ENCODE peak calls at places on chromosomes 12 and 14, in eight cellular contexts. E, I, P, C, D, A, S and B are unnamed samples.

GRCh38 chr14:101193845-101194355 is 290.4 kb upstream of the RTL1 start:
- DNase-seq in E (no peak), C (peak), A (no peak), D (no peak), I (no peak), P (no peak), S (no peak), B (no peak)

GRCh38 chr14:34536951-34537676 is 2.4 kb downstream of the EAPP start:
- DNase-seq in A (no peak), S (no peak), E (no peak), D (no peak), C (no peak), P (peak), I (no peak), B (no peak)

GRCh38 chr14:99143793-99144192 is 128.2 kb downstream of the BCL11B start:
- DNase-seq in E (no peak), S (no peak), C (no peak), A (no peak), P (no peak), D (peak), I (no peak), B (no peak)

GRCh38 chr12:95607642-95608041 is 56.4 kb upstream of the USP44 start:
- DNase-seq in I (no peak), C (peak), S (no peak), E (no peak), A (no peak), P (no peak), D (no peak), B (no peak)

GRCh38 chr12:93461503-93461902 is 5.8 kb upstream of the MRPL42 start:
- DNase-seq in E (peak), I (no peak), C (no peak), A (no peak), D (no peak), P (no peak), S (no peak), B (no peak)

GRCh38 chr12:62629971-62630739 is 163.5 kb downstream of the MON2 start:
- DNase-seq in P (no peak), I (no peak), S (no peak), C (no peak), D (no peak), A (no peak), E (no peak), B (no peak)

GRCh38 chr12:99455350-99456037 is 192.1 kb upstream of the GARIN6 start:
- DNase-seq in S (no peak), A (peak), I (no peak), C (no peak), E (peak), P (peak), D (peak), B (no peak)

GRCh38 chr14:54783660-54784015 is 119.0 kb downstream of the GCH1 start:
- DNase-seq in P (no peak), S (no peak), D (no peak), E (no peak), A (no peak), I (no peak), C (no peak), B (no peak)

GRCh38 chr14:55578511-55578910 is 1.5 kb upstream of the KTN1 start:
- DNase-seq in A (no peak), P (peak), C (no peak), E (no peak), I (no peak), S (no peak), D (no peak), B (no peak)

GRCh38 chr14:80768646-80769045 is 172.9 kb downstream of the CEP128 start:
- DNase-seq in D (no peak), E (peak), P (no peak), A (no peak), I (no peak), C (no peak), S (no peak), B (no peak)

GRCh38 chr14:41343857-41344256 is 262.8 kb upstream of the LRFN5 start:
- DNase-seq in D (no peak), I (no peak), C (no peak), E (no peak), S (no peak), P (no peak), A (no peak), B (no peak)

GRCh38 chr14:21846227-21846885 is 172.7 kb upstream of the OR4E1 start:
- DNase-seq in E (peak), C (peak), D (no peak), S (no peak), A (no peak), I (peak), P (no peak), B (peak)

GRCh38 chr14:21852775-21853174 is 179.2 kb upstream of the OR4E1 start:
- DNase-seq in S (no peak), A (no peak), C (no peak), P (no peak), E (no peak), I (no peak), D (no peak), B (no peak)

DNA sequence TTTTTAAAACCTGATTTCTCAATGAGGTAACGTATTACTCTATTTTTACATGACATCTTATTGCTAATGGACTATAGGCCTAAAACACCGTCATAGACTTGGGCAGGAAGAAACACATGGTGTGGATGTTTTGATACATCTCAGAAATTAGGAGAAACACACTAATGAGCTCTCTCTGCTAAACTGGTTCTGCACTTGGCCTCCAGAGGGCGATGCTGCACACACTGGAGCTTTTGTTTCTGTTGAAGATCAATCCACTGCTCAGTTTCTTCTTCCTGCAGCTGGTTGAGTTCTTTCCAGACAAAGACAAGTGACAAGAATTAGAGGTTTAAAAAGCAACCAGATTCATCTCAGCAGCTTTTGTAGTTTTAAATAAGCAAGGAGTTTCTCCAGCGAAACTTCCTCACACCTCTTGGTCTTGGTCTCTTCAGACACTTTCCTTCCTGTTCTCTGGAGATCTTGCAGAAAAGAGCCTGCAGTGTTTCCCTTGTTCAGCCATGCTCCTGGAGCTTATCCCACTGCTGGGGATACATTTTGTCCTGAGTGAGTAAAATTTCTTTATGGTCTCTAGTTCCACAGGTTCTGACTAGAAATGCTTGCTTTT is 178.5 kb upstream of the OR4E1 start:
- DNase-seq in I (no peak), P (no peak), A (no peak), D (peak), C (peak), E (peak), S (no peak), B (peak)
- TF ChIP-seq CTCF in I (peak), P (peak), A (no peak), D (no peak), C (peak), E (peak), S (peak), B (peak)

GRCh38 chr12:2642176-2642892 is 152.4 kb upstream of the FKBP4 start:
- DNase-seq in P (no peak), A (no peak), E (no peak), S (no peak), D (no peak), I (no peak), C (no peak), B (no peak)

GRCh38 chr12:2642896-2643425 is 151.8 kb upstream of the FKBP4 start:
- DNase-seq in I (no peak), P (no peak), E (no peak), D (no peak), S (no peak), C (no peak), A (no peak), B (no peak)

GRCh38 chr12:2644678-2645405 is 149.9 kb upstream of the FKBP4 start:
- DNase-seq in I (no peak), C (no peak), P (no peak), S (no peak), E (no peak), A (no peak), D (no peak), B (no peak)

GRCh38 chr12:2641761-2642160 is 153.0 kb upstream of the FKBP4 start:
- DNase-seq in A (no peak), I (no peak), D (no peak), P (no peak), E (no peak), C (no peak), S (no peak), B (no peak)

DNA sequence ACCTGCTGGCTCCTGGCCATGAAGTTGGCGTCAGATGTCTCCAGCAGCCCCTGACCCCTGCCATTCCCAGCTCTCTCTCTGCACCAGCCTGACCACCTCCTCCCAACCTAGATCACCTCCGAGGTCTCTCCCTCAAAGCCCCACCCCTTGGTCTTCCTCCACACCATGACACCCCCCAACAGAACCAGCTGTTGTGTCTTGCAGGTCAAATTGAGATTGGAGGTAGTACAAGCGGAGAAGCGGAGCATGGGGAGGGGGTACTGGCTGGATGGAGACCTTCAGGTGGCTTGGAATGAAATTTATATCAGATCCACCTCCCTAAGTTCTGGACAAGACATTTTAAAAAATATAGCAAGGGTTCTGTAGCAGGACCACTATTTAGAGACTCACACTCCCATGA is 151.0 kb upstream of the FKBP4 start:
- DNase-seq in D (no peak), S (no peak), P (no peak), E (no peak), A (no peak), C (no peak), I (no peak), B (no peak)
- TF ChIP-seq CTCF in D (no peak), S (no peak), P (no peak), E (no peak), A (no peak), C (no peak), I (no peak), B (no peak)

DNA sequence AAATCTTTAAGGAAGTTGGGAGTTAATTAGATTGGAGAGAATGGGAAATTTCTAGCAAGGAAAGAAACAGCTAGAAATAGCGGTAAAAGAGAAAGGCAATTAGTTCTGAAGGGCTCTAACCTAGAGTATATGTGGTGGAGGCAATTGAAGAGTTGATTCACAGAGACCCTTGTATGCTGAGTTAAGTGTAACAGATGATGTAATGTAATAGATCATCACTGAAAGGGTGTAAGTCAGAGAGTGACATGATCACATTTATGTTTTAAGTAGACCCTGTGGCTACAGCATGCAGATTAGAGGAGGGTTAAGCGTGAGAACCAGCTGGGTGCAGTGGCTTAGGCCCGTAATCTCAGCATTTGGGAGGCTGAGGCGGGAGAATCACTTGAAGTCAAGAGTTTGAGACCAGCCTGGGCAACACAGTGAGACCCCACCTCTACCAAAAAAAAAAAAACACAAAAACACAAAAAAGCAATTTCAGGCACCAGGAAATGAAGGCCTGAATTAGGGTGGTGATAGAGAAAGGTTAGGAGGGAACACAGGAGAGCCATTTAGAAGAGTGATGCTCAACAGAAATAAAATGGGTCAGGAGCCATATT is 3.0 kb downstream of the RBP5 start:
- DNase-seq in S (no peak), P (no peak), E (no peak), I (no peak), A (no peak), C (no peak), D (no peak), B (no peak)
- TF ChIP-seq CTCF in S (no peak), P (no peak), E (no peak), I (no peak), A (no peak), C (no peak), D (no peak), B (no peak)

GRCh38 chr12:30756074-30756473 is 1.3 kb upstream of the CAPRIN2 start:
- DNase-seq in P (no peak), S (no peak), C (peak), D (no peak), E (no peak), A (no peak), I (peak), B (no peak)

GRCh38 chr12:30755395-30755762 is 628 bp upstream of the CAPRIN2 start:
- DNase-seq in S (no peak), I (no peak), E (no peak), D (no peak), A (no peak), P (no peak), C (no peak), B (no peak)

GRCh38 chr12:30754383-30754749 is 385 bp downstream of the CAPRIN2 start:
- DNase-seq in I (no peak), D (no peak), S (no peak), A (no peak), P (no peak), C (no peak), E (no peak), B (no peak)

GRCh38 chr12:30753761-30754382 is 879 bp downstream of the CAPRIN2 start:
- DNase-seq in P (peak), E (peak), C (no peak), D (no peak), S (no peak), A (no peak), I (no peak), B (no peak)

DNA sequence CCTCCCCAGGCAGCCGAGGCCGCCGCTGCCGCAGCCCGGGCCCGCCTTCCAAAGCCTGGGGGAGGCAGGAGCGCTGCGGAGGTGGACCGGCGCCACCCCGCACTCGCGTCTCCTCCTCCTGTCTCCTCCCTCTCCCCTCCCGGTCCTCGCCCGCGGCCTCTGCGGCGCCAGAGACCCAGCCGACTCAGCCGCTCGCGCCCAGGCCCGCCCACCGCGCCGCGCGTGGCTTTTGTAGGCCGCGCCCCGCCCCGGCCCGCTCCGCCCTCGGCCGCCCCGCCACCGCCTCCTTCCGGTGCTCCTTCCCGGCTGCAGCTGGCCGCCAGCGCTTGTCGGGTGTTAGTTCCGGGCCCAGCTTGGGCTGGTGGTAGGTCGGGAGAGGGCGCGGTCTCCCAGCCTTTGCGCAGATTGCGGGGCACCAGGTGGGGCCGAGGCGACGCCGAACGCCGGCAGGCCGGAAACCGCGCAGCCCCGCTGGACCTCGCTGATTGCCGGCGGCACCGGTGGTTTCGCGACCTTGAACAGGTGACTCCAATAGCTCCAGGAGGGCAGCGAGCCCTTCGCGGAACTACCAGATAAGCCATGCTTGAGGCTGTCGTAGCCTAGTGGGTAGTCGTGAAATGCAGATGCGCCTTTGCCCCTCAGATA is at the start of gene CAPRIN2:
- DNase-seq in I (peak), E (peak), S (peak), A (peak), D (peak), C (peak), P (peak), B (peak)
- TF ChIP-seq CTCF in I (peak), E (peak), S (peak), A (peak), D (peak), C (peak), P (no peak), B (peak)

DNA sequence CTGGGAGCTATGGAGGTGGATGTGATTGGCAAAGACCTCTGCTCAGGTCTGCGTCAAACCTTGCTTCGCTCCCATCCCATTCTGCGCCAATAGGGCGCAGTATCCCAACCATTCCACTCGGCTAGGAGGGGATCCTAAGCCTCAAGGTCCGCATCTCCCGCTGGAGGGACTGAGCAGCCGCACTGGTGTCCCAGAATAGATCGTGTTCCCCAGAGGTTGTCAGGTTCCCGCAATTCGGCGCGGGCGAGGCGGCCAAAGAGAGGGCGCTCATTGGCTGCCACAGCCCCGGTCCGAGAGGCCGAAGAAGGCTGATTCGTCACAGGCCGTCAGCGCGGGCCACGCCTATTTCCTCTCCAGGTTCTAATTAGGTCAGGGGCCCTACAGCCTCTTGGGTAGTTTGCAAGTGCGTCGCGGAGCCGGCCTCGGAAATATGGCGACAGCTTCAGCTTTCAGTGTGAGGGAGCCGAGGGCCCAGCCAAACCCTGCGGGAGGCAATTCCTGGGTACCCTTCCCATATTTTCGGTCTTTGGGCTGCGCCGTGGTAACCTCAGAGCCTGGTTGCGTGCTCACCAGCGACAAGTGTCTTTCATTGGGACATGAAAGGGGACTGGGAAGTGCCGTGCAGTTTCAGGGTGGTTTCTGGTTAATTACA is 5.0 kb downstream of the OR10AD1 start:
- DNase-seq in S (peak), D (peak), A (peak), I (peak), P (peak), E (no peak), C (peak), B (peak)
- TF ChIP-seq CTCF in S (no peak), D (no peak), A (no peak), I (no peak), P (peak), E (peak), C (peak), B (no peak)

GRCh38 chr12:2566161-2566560 is 228.6 kb upstream of the FKBP4 start:
- DNase-seq in D (no peak), S (no peak), A (no peak), I (no peak), E (no peak), C (no peak), P (no peak), B (no peak)

GRCh38 chr12:2575245-2575644 is 219.5 kb upstream of the FKBP4 start:
- DNase-seq in C (no peak), A (no peak), I (no peak), S (no peak), E (no peak), D (no peak), P (no peak), B (no peak)

GRCh38 chr12:2574536-2574935 is 220.2 kb upstream of the FKBP4 start:
- DNase-seq in P (no peak), C (no peak), E (no peak), S (no peak), I (no peak), D (no peak), A (no peak), B (no peak)

GRCh38 chr12:2570562-2570961 is 224.2 kb upstream of the FKBP4 start:
- DNase-seq in I (no peak), D (no peak), A (no peak), S (no peak), C (no peak), P (no peak), E (no peak), B (no peak)
- TF ChIP-seq CTCF in I (no peak), D (no peak), A (no peak), S (no peak), C (no peak), P (no peak), E (no peak), B (no peak)